ENCODE peak calls at places on chromosome 20, in six cellular contexts. A is kidney, T is upper lobe of right lung, Q is Peyer's patch, O is HCT116, F is aorta. H is an unnamed sample.

GRCh38 chr20:57785061-57785460 is 75.2 kb upstream of the PMEPA1 start:
- DNase-seq in A (no peak), T (no peak), Q (no peak), O (no peak), F (no peak), H (no peak)

GRCh38 chr20:1150218-1150617 is 31.8 kb downstream of the PSMF1 start:
- DNase-seq in A (no peak), T (no peak), Q (no peak), O (no peak), F (no peak), H (no peak)

GRCh38 chr20:59006167-59006863 is 739 bp downstream of the CTSZ start:
- DNase-seq in A (peak), T (peak), Q (no peak), O (no peak), F (peak), H (peak)

GRCh38 chr20:53124075-53124532 is 151.9 kb downstream of the TSHZ2 start:
- DNase-seq in A (no peak), T (no peak), Q (no peak), O (no peak), F (peak), H (no peak)

GRCh38 chr20:949717-950116 is 33.6 kb upstream of the ANGPT4 start:
- DNase-seq in A (no peak), T (no peak), Q (no peak), O (no peak), F (no peak), H (peak)

GRCh38 chr20:1440024-1440423 is 26.6 kb downstream of the NSFL1C start:
- DNase-seq in A (no peak), T (no peak), Q (peak), O (peak), F (no peak), H (no peak)

GRCh38 chr20:53580376-53581111 is 13.1 kb downstream of the ZNF217 start:
- DNase-seq in A (no peak), T (no peak), Q (no peak), O (no peak), F (no peak), H (no peak)

GRCh38 chr20:21090112-21090737 is 15.9 kb downstream of the LINC00237 start:
- DNase-seq in A (no peak), T (no peak), Q (no peak), O (no peak), F (no peak), H (no peak)

GRCh38 chr20:55793986-55794385 is 211.3 kb downstream of the CBLN4 start:
- DNase-seq in A (no peak), T (no peak), Q (no peak), O (no peak), F (no peak), H (no peak)

GRCh38 chr20:32149566-32150170 is 40.2 kb downstream of the TM9SF4 start:
- DNase-seq in A (no peak), T (no peak), Q (no peak), O (no peak), F (no peak), H (peak)

GRCh38 chr20:22430154-22430745 is 154.1 kb downstream of the FOXA2 start:
- DNase-seq in A (no peak), T (no peak), Q (no peak), O (no peak), F (no peak), H (no peak)

GRCh38 chr20:1806456-1806855 is 88.8 kb upstream of the SIRPA start:
- DNase-seq in A (no peak), T (no peak), Q (no peak), O (no peak), F (no peak), H (no peak)

GRCh38 chr20:39946053-39946810 is 742.8 kb downstream of the MAFB start:
- DNase-seq in A (no peak), T (no peak), Q (no peak), O (no peak), F (no peak), H (no peak)

GRCh38 chr20:63739129-63740069 is at the start of gene SLC2A4RG:
- DNase-seq in A (peak), T (peak), Q (peak), O (no peak), F (peak), H (peak)

DNA sequence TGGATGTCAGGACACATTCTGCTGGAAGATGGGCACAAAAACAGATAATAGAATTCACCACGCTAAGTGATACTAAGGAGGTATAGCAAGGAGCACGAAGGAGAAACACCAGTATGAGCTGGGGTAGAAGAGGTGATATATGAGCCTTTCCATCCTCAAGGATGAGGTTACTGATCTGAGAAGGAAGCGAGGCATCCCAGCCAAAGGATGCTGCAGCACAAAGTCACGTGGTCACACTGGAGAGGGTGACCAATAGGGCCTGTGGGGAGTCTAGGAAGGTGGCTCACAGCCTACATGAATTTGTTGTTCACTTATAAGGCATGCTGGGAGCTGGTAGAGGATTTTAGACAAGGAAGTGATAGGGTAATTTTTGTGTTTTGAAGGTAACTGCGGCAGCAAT is 1.4 kb downstream of the GINS1 start:
- DNase-seq in A (no peak), T (no peak), Q (no peak), O (no peak), F (no peak), H (no peak)
- H3K4me3 ChIP-seq in A (no peak), T (no peak), Q (no peak), O (peak), F (no peak), H (no peak)

DNA sequence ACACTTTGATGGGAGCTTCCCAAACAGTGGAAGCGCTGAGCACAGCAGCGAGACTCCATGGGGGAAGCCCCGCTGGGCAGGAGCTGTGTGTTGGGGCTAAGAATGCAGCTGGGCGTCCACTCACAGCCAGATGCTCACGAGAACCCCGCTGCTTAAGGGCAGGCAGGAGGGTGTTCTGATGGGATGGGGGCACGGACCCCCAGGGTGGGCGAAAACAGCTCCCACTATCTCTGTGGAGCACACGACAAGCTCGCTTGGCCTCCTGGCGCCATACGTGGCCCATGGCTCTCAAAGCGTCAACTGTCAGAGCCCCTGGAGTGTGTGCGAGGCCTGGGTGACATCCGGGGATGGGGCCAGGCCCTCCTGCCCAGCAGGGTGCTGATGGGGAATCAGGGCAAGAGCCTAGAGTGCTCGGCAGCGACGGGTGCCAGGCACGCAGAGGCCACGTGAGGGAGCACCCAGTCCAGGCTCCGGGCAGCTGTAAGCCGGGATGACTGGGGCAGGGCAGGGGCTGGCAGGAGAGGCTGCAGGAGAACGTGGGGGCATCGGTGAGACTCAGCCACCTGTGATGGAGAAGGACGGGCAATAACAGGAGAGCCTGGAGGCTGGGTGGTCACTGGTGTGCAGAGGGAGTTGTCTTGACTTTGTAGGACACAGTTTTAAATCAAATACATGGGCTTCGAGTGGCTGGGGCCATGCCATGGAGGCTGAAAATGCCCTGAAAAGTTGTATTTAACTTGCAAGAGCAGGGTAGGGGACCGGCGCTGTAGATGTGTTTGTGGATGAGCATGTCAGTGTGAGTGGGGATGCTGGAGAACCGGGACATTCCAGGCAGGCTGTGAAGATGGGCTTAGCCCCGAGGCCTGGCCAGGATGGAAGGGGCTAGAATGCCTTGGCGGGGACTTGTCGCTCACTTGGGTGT is 27.3 kb downstream of the PYGB start:
- DNase-seq in A (peak), T (peak), Q (no peak), O (no peak), F (peak), H (peak)
- H3K27ac ChIP-seq in A (no peak), T (no peak), Q (no peak), O (no peak), F (no peak), H (no peak)

GRCh38 chr20:9515761-9516657 is 1.6 kb downstream of the LAMP5 start:
- DNase-seq in A (peak), T (no peak), Q (no peak), O (peak), F (no peak), H (no peak)

GRCh38 chr20:9517297-9518134 is 3.1 kb downstream of the LAMP5 start:
- DNase-seq in A (no peak), T (no peak), Q (no peak), O (no peak), F (no peak), H (no peak)

GRCh38 chr20:9515211-9515580 is 806 bp downstream of the LAMP5 start:
- DNase-seq in A (no peak), T (no peak), Q (no peak), O (no peak), F (no peak), H (no peak)

GRCh38 chr20:9514461-9515210 is at the start of gene LAMP5:
- DNase-seq in A (peak), T (no peak), Q (no peak), O (no peak), F (no peak), H (no peak)

GRCh38 chr20:9516658-9516987 is 2.2 kb downstream of the LAMP5 start:
- DNase-seq in A (no peak), T (no peak), Q (no peak), O (no peak), F (no peak), H (no peak)
- H3K4me3 ChIP-seq in A (no peak), T (peak), Q (no peak), O (no peak), F (no peak), H (no peak)

DNA sequence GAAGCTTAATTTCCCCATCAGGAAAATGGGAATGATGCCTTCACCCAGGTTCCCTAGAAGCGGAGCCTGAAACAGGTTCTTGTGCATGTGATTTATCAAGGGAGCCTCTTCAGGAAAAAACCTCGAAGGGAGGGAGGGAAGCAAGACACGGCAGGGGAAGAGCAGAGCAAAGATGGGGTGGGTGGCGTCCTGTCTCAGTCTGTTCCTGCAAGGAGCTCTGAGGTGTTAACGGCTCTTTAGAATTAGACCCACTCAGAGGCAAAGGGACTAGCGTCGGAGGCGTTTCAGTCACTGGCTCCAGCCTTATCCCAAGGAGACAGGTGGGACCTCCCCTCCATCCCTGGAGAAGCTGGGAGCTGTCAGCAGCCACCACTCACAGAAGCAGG is 15.6 kb upstream of the UBE2V1 start:
- DNase-seq in A (no peak), T (no peak), Q (no peak), O (no peak), F (no peak), H (no peak)
- H3K27ac ChIP-seq in A (no peak), T (no peak), Q (no peak), O (no peak), F (no peak), H (no peak)

DNA sequence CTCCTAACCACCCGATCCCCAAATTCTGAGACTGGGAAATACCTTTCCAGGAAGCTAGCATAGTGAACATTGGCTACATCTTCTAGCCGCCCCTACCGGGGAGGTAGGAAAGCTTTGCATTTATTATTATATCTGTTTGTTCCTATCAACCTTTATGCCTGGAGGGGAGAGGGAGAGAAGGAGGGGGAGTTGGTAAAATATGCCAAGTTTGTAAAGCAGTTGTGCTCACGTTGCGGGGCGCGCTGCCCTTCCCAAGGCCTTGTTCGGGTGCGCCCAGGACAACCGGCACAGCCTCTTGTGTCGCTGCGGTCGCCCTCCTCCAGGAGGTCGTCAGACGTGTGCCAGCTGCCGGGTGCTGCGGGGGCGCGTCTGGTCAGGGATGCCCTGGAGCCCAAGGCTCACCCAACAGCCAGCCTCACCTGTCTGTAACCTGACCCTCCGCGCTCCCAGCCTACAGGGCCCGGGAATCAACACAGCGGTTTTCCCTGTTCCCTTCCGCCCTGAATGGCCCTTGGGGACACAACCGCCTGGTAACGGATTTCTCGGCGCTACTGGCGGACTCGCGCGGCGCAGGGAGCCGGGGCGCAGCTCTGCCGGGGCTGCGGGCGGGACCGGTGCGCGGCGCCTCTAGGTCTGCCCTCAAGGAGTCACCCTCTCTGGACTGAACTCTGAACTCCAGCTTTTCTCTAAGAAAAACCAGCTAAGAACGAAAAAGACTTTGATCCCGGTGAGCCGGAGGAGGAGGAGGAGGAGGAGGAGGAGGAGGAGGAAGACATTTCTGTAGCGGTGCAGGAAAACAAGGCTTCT is 1.1 kb upstream of the OVOL2 start:
- DNase-seq in A (no peak), T (peak), Q (no peak), O (peak), F (no peak), H (no peak)
- H3K4me3 ChIP-seq in A (peak), T (peak), Q (peak), O (peak), F (no peak), H (no peak)